ENCODE peak calls at places on chromosomes 13 and 19, in four cellular contexts. One of them, this sample, is unnamed.

GRCh38 chr19:45881082-45881908 is 4.6 kb downstream of the IRF2BP1 start:
- DNase-seq in HepG2: no peak
- DNase-seq in GM12878: no peak
- DNase-seq in K562: no peak
- DNase-seq in this sample: no peak

GRCh38 chr13:88459335-88459734 is 788.2 kb downstream of the SLITRK5 start:
- DNase-seq in HepG2: no peak
- DNase-seq in GM12878: no peak
- DNase-seq in K562: no peak
- DNase-seq in this sample: no peak

GRCh38 chr19:51460164-51460992 is 2.1 kb upstream of the SIGLEC8 start:
- DNase-seq in HepG2: peak
- DNase-seq in K562: peak
- DNase-seq in GM12878: no peak
- DNase-seq in this sample: peak

GRCh38 chr19:18496167-18496979 is 25.5 kb downstream of the ELL start:
- DNase-seq in GM12878: no peak
- DNase-seq in K562: peak
- DNase-seq in HepG2: peak
- DNase-seq in this sample: no peak

GRCh38 chr19:1690570-1691307 is 38.3 kb upstream of the TCF3 start:
- DNase-seq in HepG2: no peak
- DNase-seq in GM12878: no peak
- DNase-seq in K562: peak
- DNase-seq in this sample: peak

GRCh38 chr19:47124937-47125668 is 5.5 kb upstream of the SAE1 start:
- DNase-seq in K562: peak
- DNase-seq in HepG2: peak
- DNase-seq in GM12878: no peak
- DNase-seq in this sample: peak

GRCh38 chr19:50320596-50320995 is 8.6 kb downstream of the KCNC3 start:
- DNase-seq in GM12878: no peak
- DNase-seq in K562: no peak
- DNase-seq in HepG2: no peak
- DNase-seq in this sample: no peak

GRCh38 chr13:97749174-97749573 is 204.3 kb upstream of the IPO5 start:
- DNase-seq in K562: peak
- DNase-seq in GM12878: no peak
- DNase-seq in HepG2: peak
- DNase-seq in this sample: no peak

GRCh38 chr19:10922638-10923014 is 5.8 kb downstream of the YIPF2 start:
- DNase-seq in K562: no peak
- DNase-seq in HepG2: no peak
- DNase-seq in GM12878: no peak
- DNase-seq in this sample: no peak

GRCh38 chr13:33262069-33262487 is 23.5 kb downstream of the STARD13 start:
- DNase-seq in K562: no peak
- DNase-seq in HepG2: peak
- DNase-seq in GM12878: no peak
- DNase-seq in this sample: no peak

GRCh38 chr13:110390572-110390971 is 83.5 kb downstream of the COL4A2 start:
- DNase-seq in K562: no peak
- DNase-seq in GM12878: no peak
- DNase-seq in HepG2: no peak
- DNase-seq in this sample: no peak

GRCh38 chr19:50728084-50728737 is 5.0 kb downstream of the CLEC11A start:
- DNase-seq in GM12878: no peak
- DNase-seq in K562: peak
- DNase-seq in HepG2: peak
- DNase-seq in this sample: peak

GRCh38 chr13:98835156-98835555 is 82.7 kb upstream of the SLC15A1 start:
- DNase-seq in K562: no peak
- DNase-seq in HepG2: no peak
- DNase-seq in GM12878: no peak
- DNase-seq in this sample: no peak

GRCh38 chr13:45807520-45808099 is 43.9 kb downstream of the SIAH3 start:
- DNase-seq in HepG2: peak
- DNase-seq in GM12878: peak
- DNase-seq in K562: peak
- DNase-seq in this sample: peak

GRCh38 chr13:46113596-46113995 is 8.8 kb upstream of the CPB2 start:
- DNase-seq in K562: peak
- DNase-seq in HepG2: no peak
- DNase-seq in GM12878: no peak
- DNase-seq in this sample: no peak

GRCh38 chr19:6590458-6591319 is at the start of gene CD70:
- DNase-seq in K562: no peak
- DNase-seq in GM12878: peak
- DNase-seq in HepG2: no peak
- DNase-seq in this sample: no peak

GRCh38 chr19:15423130-15423529 is 4.3 kb upstream of the AKAP8L start:
- DNase-seq in HepG2: no peak
- DNase-seq in GM12878: no peak
- DNase-seq in K562: no peak
- DNase-seq in this sample: no peak

GRCh38 chr13:45194081-45194939 is 6.5 kb downstream of the KCTD4 start:
- DNase-seq in K562: no peak
- DNase-seq in GM12878: no peak
- DNase-seq in HepG2: no peak
- DNase-seq in this sample: no peak

GRCh38 chr19:55600336-55601028 is 394 bp downstream of the ZNF524 start:
- DNase-seq in GM12878: no peak
- DNase-seq in HepG2: no peak
- DNase-seq in K562: no peak
- DNase-seq in this sample: no peak

GRCh38 chr19:7925171-7925837 is 631 bp downstream of the CTXN1 start:
- DNase-seq in HepG2: peak
- DNase-seq in K562: peak
- DNase-seq in GM12878: no peak
- DNase-seq in this sample: peak

GRCh38 chr13:47144782-47145181 is 247.9 kb upstream of the HTR2A start:
- DNase-seq in K562: no peak
- DNase-seq in HepG2: no peak
- DNase-seq in GM12878: no peak
- DNase-seq in this sample: no peak

GRCh38 chr19:18637644-18638630 is 1.1 kb downstream of the KLHL26 start:
- DNase-seq in K562: peak
- DNase-seq in HepG2: no peak
- DNase-seq in GM12878: no peak
- DNase-seq in this sample: no peak

GRCh38 chr19:7293795-7294570 is at the start of gene INSR:
- DNase-seq in HepG2: peak
- DNase-seq in K562: peak
- DNase-seq in GM12878: peak
- DNase-seq in this sample: peak

GRCh38 chr13:112456138-112457056 is 80.2 kb downstream of the SPACA7 start:
- DNase-seq in GM12878: no peak
- DNase-seq in HepG2: no peak
- DNase-seq in K562: no peak
- DNase-seq in this sample: no peak

GRCh38 chr19:12664406-12665280 is 1.9 kb downstream of the MAN2B1 start:
- DNase-seq in K562: peak
- DNase-seq in GM12878: no peak
- DNase-seq in HepG2: peak
- DNase-seq in this sample: peak

GRCh38 chr13:66714795-66715194 is 515.3 kb downstream of the PCDH9 start:
- DNase-seq in K562: no peak
- DNase-seq in GM12878: no peak
- DNase-seq in HepG2: no peak
- DNase-seq in this sample: peak

GRCh38 chr19:51691122-51692064 is 1.7 kb upstream of the SPACA6 start:
- DNase-seq in GM12878: no peak
- DNase-seq in HepG2: no peak
- DNase-seq in K562: no peak
- DNase-seq in this sample: no peak

GRCh38 chr19:14048439-14049153 is 13.3 kb downstream of the PALM3 start:
- DNase-seq in HepG2: peak
- DNase-seq in GM12878: no peak
- DNase-seq in K562: peak
- DNase-seq in this sample: peak

GRCh38 chr19:34662919-34663318 is 14.0 kb downstream of the SCGB2B2 start:
- DNase-seq in K562: peak
- DNase-seq in HepG2: peak
- DNase-seq in GM12878: no peak
- DNase-seq in this sample: peak

GRCh38 chr19:9877775-9878510 is 42.8 kb downstream of the PIN1 start:
- DNase-seq in GM12878: no peak
- DNase-seq in K562: no peak
- DNase-seq in HepG2: no peak
- DNase-seq in this sample: no peak

GRCh38 chr19:21610787-21611186 is 105.4 kb downstream of the ZNF429 start:
- DNase-seq in K562: no peak
- DNase-seq in GM12878: no peak
- DNase-seq in HepG2: no peak
- DNase-seq in this sample: no peak

GRCh38 chr13:113528101-113528797 is 37.7 kb upstream of the DCUN1D2 start:
- DNase-seq in K562: no peak
- DNase-seq in HepG2: no peak
- DNase-seq in GM12878: no peak
- DNase-seq in this sample: no peak

GRCh38 chr19:11887247-11887617 is 350 bp upstream of the ZNF69 start:
- DNase-seq in HepG2: no peak
- DNase-seq in GM12878: no peak
- DNase-seq in K562: no peak
- DNase-seq in this sample: no peak

DNA sequence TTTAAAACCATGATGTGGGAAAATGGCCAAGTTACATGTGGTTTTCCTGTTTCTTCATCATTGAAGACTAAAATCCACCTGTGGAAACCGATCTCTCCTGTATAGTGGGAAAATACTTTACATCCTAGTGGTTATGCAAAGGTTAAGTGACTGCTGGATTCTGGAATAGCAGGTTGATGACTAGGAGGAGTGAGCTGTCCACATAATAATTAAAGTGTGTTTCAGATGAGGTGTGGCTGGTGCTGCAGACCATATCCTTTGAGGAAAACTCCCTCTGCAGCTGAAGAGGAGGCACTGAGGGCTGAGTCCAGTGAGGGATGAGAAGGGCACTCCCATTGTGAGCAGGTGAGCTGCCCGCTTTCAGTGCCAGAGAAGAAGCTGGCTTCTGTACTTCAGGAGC is 43.2 kb downstream of the DCLK1 start:
- DNase-seq in HepG2: no peak
- DNase-seq in GM12878: no peak
- DNase-seq in K562: no peak
- DNase-seq in this sample: no peak
- TF ChIP-seq TARDBP in HepG2: no peak
- TF ChIP-seq TARDBP in GM12878: no peak
- TF ChIP-seq TARDBP in K562: no peak
- TF ChIP-seq TARDBP in this sample: no peak

GRCh38 chr19:41023193-41023592 is 32.1 kb downstream of the CYP2B6 start:
- DNase-seq in GM12878: no peak
- DNase-seq in HepG2: no peak
- DNase-seq in K562: peak
- DNase-seq in this sample: no peak

GRCh38 chr19:41025411-41025810 is 34.3 kb downstream of the CYP2B6 start:
- DNase-seq in K562: no peak
- DNase-seq in HepG2: no peak
- DNase-seq in GM12878: no peak
- DNase-seq in this sample: no peak

GRCh38 chr19:41029524-41030432 is 38.7 kb downstream of the CYP2B6 start:
- DNase-seq in K562: no peak
- DNase-seq in GM12878: no peak
- DNase-seq in HepG2: no peak
- DNase-seq in this sample: no peak

GRCh38 chr19:41027273-41027967 is 36.3 kb downstream of the CYP2B6 start:
- DNase-seq in K562: no peak
- DNase-seq in HepG2: no peak
- DNase-seq in GM12878: no peak
- DNase-seq in this sample: no peak

GRCh38 chr19:41025871-41026270 is 34.8 kb downstream of the CYP2B6 start:
- DNase-seq in HepG2: no peak
- DNase-seq in GM12878: no peak
- DNase-seq in K562: no peak
- DNase-seq in this sample: no peak
- TF ChIP-seq SP1 in HepG2: no peak
- TF ChIP-seq SP1 in GM12878: no peak
- TF ChIP-seq SP1 in K562: no peak
- TF ChIP-seq SP1 in this sample: no peak

GRCh38 chr13:95481051-95481775 is 71.3 kb upstream of the CLDN10 start:
- DNase-seq in K562: no peak
- DNase-seq in GM12878: no peak
- DNase-seq in HepG2: no peak
- DNase-seq in this sample: no peak

GRCh38 chr13:95485518-95486144 is 66.9 kb upstream of the CLDN10 start:
- DNase-seq in GM12878: no peak
- DNase-seq in HepG2: no peak
- DNase-seq in K562: peak
- DNase-seq in this sample: no peak

GRCh38 chr13:95484052-95484451 is 68.5 kb upstream of the CLDN10 start:
- DNase-seq in HepG2: no peak
- DNase-seq in K562: no peak
- DNase-seq in GM12878: no peak
- DNase-seq in this sample: no peak

GRCh38 chr13:95480131-95480545 is 72.4 kb upstream of the CLDN10 start:
- DNase-seq in K562: no peak
- DNase-seq in HepG2: no peak
- DNase-seq in GM12878: peak
- DNase-seq in this sample: no peak

DNA sequence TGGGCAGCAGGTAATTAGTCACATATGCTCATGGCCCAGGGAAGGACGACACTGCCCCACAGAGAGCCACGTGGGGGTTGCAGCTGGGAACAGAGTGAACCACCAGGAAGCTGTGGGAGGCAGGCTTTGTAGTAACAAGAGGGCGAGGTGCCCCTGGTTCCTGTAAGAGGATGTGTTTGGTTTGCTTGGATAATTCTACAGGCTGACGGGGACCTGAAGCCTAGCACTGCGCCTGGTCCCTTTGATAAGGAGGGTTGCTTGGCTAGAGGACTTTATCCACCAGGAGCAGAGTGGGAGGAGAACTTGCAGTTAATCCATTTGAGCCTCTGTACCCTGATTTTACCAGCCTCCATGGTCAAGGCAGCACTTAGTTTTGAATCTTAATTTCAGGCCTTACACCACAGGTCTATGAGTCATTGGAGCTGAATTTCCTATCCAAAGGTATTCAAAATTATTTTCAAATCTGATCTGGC is 67.4 kb upstream of the CLDN10 start:
- DNase-seq in K562: peak
- DNase-seq in HepG2: peak
- DNase-seq in GM12878: no peak
- DNase-seq in this sample: no peak
- TF ChIP-seq TARDBP in K562: no peak
- TF ChIP-seq TARDBP in HepG2: no peak
- TF ChIP-seq TARDBP in GM12878: no peak
- TF ChIP-seq TARDBP in this sample: no peak

GRCh38 chr13:20825476-20825875 is 51.7 kb upstream of the EEF1AKMT1 start:
- DNase-seq in HepG2: no peak
- DNase-seq in GM12878: no peak
- DNase-seq in K562: no peak
- DNase-seq in this sample: no peak
- TF ChIP-seq SP1 in HepG2: no peak
- TF ChIP-seq SP1 in GM12878: no peak
- TF ChIP-seq SP1 in K562: no peak
- TF ChIP-seq SP1 in this sample: no peak

This sample was measured in HEK293T.